ENCODE peak calls at places on chromosome 20, in five cellular contexts. K is A549, B is HepG2, W is GM12878, S is K562. Z is an unnamed sample.

GRCh38 chr20:25643735-25644134 is 19.9 kb upstream of the NANP start:
- ATAC-seq in K (no peak), S (no peak), B (no peak), W (no peak), Z (no peak)

GRCh38 chr20:57435498-57436222 is 44.5 kb downstream of the RBM38 start:
- ATAC-seq in K (no peak), S (peak; percentile 68), W (no peak), B (peak; percentile 91), Z (no peak)

GRCh38 chr20:61631770-61632169 is 379.7 kb downstream of the CDH4 start:
- ATAC-seq in W (no peak), S (peak; percentile 62), B (no peak), K (no peak), Z (no peak)

GRCh38 chr20:57126481-57127092 is 139.9 kb downstream of the BMP7 start:
- ATAC-seq in S (no peak), B (no peak), W (no peak), K (no peak), Z (no peak)

GRCh38 chr20:13229538-13229937 is 8.5 kb downstream of the ISM1 start:
- ATAC-seq in W (peak; percentile 54), B (no peak), S (no peak), K (no peak), Z (no peak)

GRCh38 chr20:59121714-59122376 is 41.8 kb upstream of the ZNF831 start:
- ATAC-seq in B (no peak), S (no peak), K (no peak), W (no peak), Z (no peak)

GRCh38 chr20:15867899-15868298 is 705.3 kb downstream of the KIF16B start:
- ATAC-seq in B (peak; percentile 85), W (no peak), S (no peak), K (no peak), Z (no peak)

GRCh38 chr20:43985608-43986316 is 71.1 kb downstream of the TOX2 start:
- ATAC-seq in B (no peak), W (no peak), K (no peak), S (no peak), Z (no peak)

GRCh38 chr20:37343212-37343993 is 2.5 kb upstream of the SRC start:
- ATAC-seq in B (no peak), K (no peak), W (peak; percentile 4), S (no peak), Z (no peak)

GRCh38 chr20:10074513-10074912 is 39.7 kb downstream of the ANKEF1 start:
- ATAC-seq in S (no peak), W (peak; percentile 28), K (peak; percentile 92), B (peak; percentile 40), Z (peak; percentile 57)

GRCh38 chr20:32806356-32806755 is 13.4 kb upstream of the MAPRE1 start:
- ATAC-seq in B (no peak), K (no peak), S (no peak), W (no peak), Z (no peak)

GRCh38 chr20:39775110-39775509 is 813.0 kb downstream of the DHX35 start:
- ATAC-seq in K (no peak), S (no peak), W (no peak), B (no peak), Z (no peak)

GRCh38 chr20:17616480-17617211 is 46.8 kb downstream of the DSTN start:
- ATAC-seq in S (no peak), W (no peak), B (no peak), K (no peak), Z (no peak)

GRCh38 chr20:15768370-15768741 is 804.9 kb downstream of the KIF16B start:
- ATAC-seq in B (no peak), S (no peak), K (no peak), W (no peak), Z (no peak)

GRCh38 chr20:64232794-64233193 is 22.8 kb upstream of the PCMTD2 start:
- ATAC-seq in B (peak; percentile 10), S (peak; percentile 69), K (no peak), W (peak; percentile 41), Z (no peak)

GRCh38 chr20:58141971-58142842 is 86.2 kb downstream of the ANKRD60 start:
- ATAC-seq in S (no peak), K (no peak), B (no peak), W (no peak), Z (no peak)

GRCh38 chr20:44748005-44748370 is 2.3 kb downstream of the KCNK15 start:
- ATAC-seq in K (no peak), B (no peak), S (no peak), W (no peak), Z (no peak)

GRCh38 chr20:48689874-48690571 is 137.8 kb downstream of the PREX1 start:
- ATAC-seq in K (no peak), S (no peak), B (no peak), W (no peak), Z (no peak)

GRCh38 chr20:11807070-11807741 is 110.5 kb upstream of the BTBD3 start:
- ATAC-seq in W (no peak), B (no peak), S (no peak), K (peak; percentile 86), Z (peak; percentile 88)

GRCh38 chr20:4136078-4136966 is 121.0 kb upstream of the RNF24 start:
- ATAC-seq in K (peak; percentile 73), W (no peak), S (no peak), B (peak; percentile 58), Z (no peak)

GRCh38 chr20:13865156-13865555 is 80.3 kb downstream of the NDUFAF5 start:
- ATAC-seq in K (no peak), S (no peak), B (no peak), W (no peak), Z (no peak)

GRCh38 chr20:44166477-44166876 is 20.5 kb downstream of the JPH2 start:
- ATAC-seq in K (peak; percentile 75), S (no peak), B (peak; percentile 58), W (no peak), Z (peak; percentile 80)

GRCh38 chr20:43721097-43721428 is 5.7 kb downstream of the GTSF1L start:
- ATAC-seq in S (peak; percentile 31), B (peak; percentile 26), W (peak; percentile 12), K (peak; percentile 42), Z (no peak)

GRCh38 chr20:56629464-56630085 is 469 bp downstream of the TFAP2C start:
- ATAC-seq in W (no peak), B (no peak), S (no peak), K (peak; percentile 14), Z (no peak)

GRCh38 chr20:44089987-44090674 is 96.9 kb downstream of the JPH2 start:
- ATAC-seq in S (peak; percentile 91), K (peak; percentile 12), W (peak; percentile 92), B (no peak), Z (no peak)

GRCh38 chr20:43799150-43799711 is 72.4 kb upstream of the GTSF1L start:
- ATAC-seq in W (peak; percentile 88), K (no peak), S (no peak), B (no peak), Z (no peak)

GRCh38 chr20:6994452-6994851 is 227.0 kb downstream of the BMP2 start:
- ATAC-seq in W (no peak), K (peak; percentile 66), S (no peak), B (no peak), Z (peak; percentile 43)

GRCh38 chr20:37680420-37680819 is 13.4 kb upstream of the CTNNBL1 start:
- ATAC-seq in B (no peak), S (no peak), K (no peak), W (no peak), Z (no peak)

GRCh38 chr20:35721621-35722020 is 20.4 kb downstream of the RBM39 start:
- ATAC-seq in S (no peak), K (no peak), B (no peak), W (no peak), Z (no peak)
- TF ChIP-seq POLR2A in S (peak; percentile 24), K (no peak), B (peak; percentile 16), W (peak; percentile 22), Z (no peak)

DNA sequence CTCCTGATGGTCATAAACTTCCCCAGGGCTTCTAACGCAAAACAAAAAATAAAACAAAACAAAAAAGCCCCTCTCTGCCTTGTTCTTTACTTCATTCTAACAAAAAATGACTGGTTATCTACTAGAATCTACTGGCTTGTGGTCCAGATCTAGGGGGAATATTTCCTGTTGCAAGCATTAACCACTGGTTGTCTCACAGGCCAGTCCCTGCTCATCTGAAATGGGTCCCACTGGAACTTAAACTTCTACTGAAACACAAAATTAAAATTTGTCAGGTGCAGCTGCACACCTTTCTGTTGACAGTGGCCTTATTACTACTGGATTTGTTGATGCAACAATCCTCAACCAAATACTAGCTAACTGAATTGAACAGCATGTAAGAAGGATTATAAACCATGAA is 5.5 kb downstream of the SIRPG start:
- ATAC-seq in W (no peak), S (no peak), B (no peak), K (no peak), Z (no peak)
- H3K4me3 ChIP-seq in W (no peak overlapping the region), S (no peak overlapping the region), B (no peak overlapping the region), K (no peak overlapping the region), Z (no peak overlapping the region)

GRCh38 chr20:5766085-5766764 is 16.0 kb downstream of the SHLD1 start:
- ATAC-seq in K (no peak), W (no peak), B (no peak), S (no peak), Z (peak; percentile 28)
- TF ChIP-seq EP300 in K (no peak), W (no peak), B (no peak), S (no peak), Z (no peak)

GRCh38 chr20:50193851-50194830 is 3.5 kb downstream of the CEBPB start:
- ATAC-seq in K (no peak), W (no peak), B (no peak), S (peak; percentile 2), Z (no peak)
- TF ChIP-seq POLR2A in K (no peak), W (peak; percentile 40), B (peak; percentile 2), S (no peak), Z (peak; percentile 8)